ENCODE peak calls at places on chromosomes 5 and 9, in five cellular contexts. O is pancreas, Y is right cardiac atrium, A is aorta, D is substantia nigra. W is an unnamed sample.

GRCh38 chr9:81789751-81790150 is 100.4 kb upstream of the TLE1 start:
- DNase-seq in O (no peak), Y (no peak), A (no peak), D (no peak), W (no peak)

GRCh38 chr5:112720576-112720975 is 17.1 kb upstream of the APC start:
- DNase-seq in O (no peak), Y (no peak), A (no peak), D (no peak), W (no peak)

GRCh38 chr5:137613554-137614265 is 114.6 kb upstream of the SPOCK1 start:
- DNase-seq in O (no peak), Y (no peak), A (no peak), D (peak; percentile 8), W (no peak)

GRCh38 chr5:97162045-97162444 is 19.6 kb upstream of the LIX1 start:
- DNase-seq in O (no peak), Y (peak; percentile 47), A (no peak), D (peak; percentile 72), W (peak; percentile 76)

GRCh38 chr5:32027717-32028321 is 146.3 kb downstream of the GOLPH3 start:
- DNase-seq in O (no peak), Y (peak; percentile 76), A (no peak), D (peak; percentile 78), W (peak; percentile 88)

GRCh38 chr5:522899-523657 is 1.2 kb downstream of the SLC9A3 start:
- DNase-seq in O (peak; percentile 69), Y (peak; percentile 34), A (no peak), D (no peak), W (no peak)

GRCh38 chr9:107288701-107289100 is 5.6 kb downstream of the RAD23B start:
- DNase-seq in O (no peak), Y (no peak), A (no peak), D (no peak), W (no peak)

GRCh38 chr5:154385236-154385512 is 60.6 kb upstream of the SAP30L start:
- DNase-seq in O (no peak), Y (no peak), A (no peak), D (peak; percentile 26), W (no peak)

GRCh38 chr5:147336871-147337270 is 102.0 kb downstream of the STK32A start:
- DNase-seq in O (no peak), Y (no peak), A (no peak), D (no peak), W (no peak)

GRCh38 chr9:133580416-133580738 is 28.8 kb downstream of the FAM163B start:
- DNase-seq in O (no peak), Y (peak; percentile 59), A (no peak), D (no peak), W (no peak)

GRCh38 chr9:130421802-130422276 is 22.9 kb upstream of the ASS1 start:
- DNase-seq in O (no peak), Y (peak; percentile 11), A (peak; percentile 47), D (no peak), W (no peak)

GRCh38 chr9:131502781-131503625 is at the start of gene POMT1:
- DNase-seq in O (peak; percentile 97), Y (peak; percentile 95), A (peak; percentile 95), D (peak; percentile 82), W (peak; percentile 93)

GRCh38 chr5:114266374-114266773 is 95.5 kb upstream of the KCNN2 start:
- DNase-seq in O (no peak), Y (no peak), A (no peak), D (no peak), W (no peak)

GRCh38 chr5:177434437-177434836 is 8.0 kb downstream of the GRK6 start:
- DNase-seq in O (peak; percentile 46), Y (peak; percentile 23), A (no peak), D (no peak), W (no peak)

GRCh38 chr9:69857131-69857530 is 36.5 kb downstream of the CFAP95 start:
- DNase-seq in O (no peak), Y (no peak), A (no peak), D (no peak), W (no peak)

GRCh38 chr5:62587737-62588136 is 9.1 kb downstream of the LRRC70 start:
- DNase-seq in O (no peak), Y (no peak), A (no peak), D (no peak), W (no peak)

GRCh38 chr5:56534102-56534501 is 281.2 kb upstream of the MAP3K1 start:
- DNase-seq in O (no peak), Y (no peak), A (no peak), D (no peak), W (no peak)

GRCh38 chr9:134336174-134336705 is 10.0 kb downstream of the RXRA start:
- DNase-seq in O (no peak), Y (no peak), A (no peak), D (no peak), W (no peak)

GRCh38 chr5:172886974-172887491 is 53.0 kb downstream of the ERGIC1 start:
- DNase-seq in O (peak; percentile 34), Y (peak; percentile 85), A (peak; percentile 84), D (peak; percentile 49), W (peak; percentile 94)

GRCh38 chr5:110150199-110150598 is 460.5 kb downstream of the MAN2A1 start:
- DNase-seq in O (no peak), Y (no peak), A (no peak), D (no peak), W (no peak)

GRCh38 chr5:1564182-1564748 is 40.5 kb upstream of the LPCAT1 start:
- DNase-seq in O (no peak), Y (no peak), A (no peak), D (no peak), W (no peak)

GRCh38 chr9:88753691-88754367 is 218.9 kb downstream of the NXNL2 start:
- DNase-seq in O (no peak), Y (no peak), A (no peak), D (no peak), W (peak; percentile 74)

GRCh38 chr9:135749171-135750045 is 47.4 kb downstream of the KCNT1 start:
- DNase-seq in O (no peak), Y (no peak), A (no peak), D (no peak), W (no peak)

DNA sequence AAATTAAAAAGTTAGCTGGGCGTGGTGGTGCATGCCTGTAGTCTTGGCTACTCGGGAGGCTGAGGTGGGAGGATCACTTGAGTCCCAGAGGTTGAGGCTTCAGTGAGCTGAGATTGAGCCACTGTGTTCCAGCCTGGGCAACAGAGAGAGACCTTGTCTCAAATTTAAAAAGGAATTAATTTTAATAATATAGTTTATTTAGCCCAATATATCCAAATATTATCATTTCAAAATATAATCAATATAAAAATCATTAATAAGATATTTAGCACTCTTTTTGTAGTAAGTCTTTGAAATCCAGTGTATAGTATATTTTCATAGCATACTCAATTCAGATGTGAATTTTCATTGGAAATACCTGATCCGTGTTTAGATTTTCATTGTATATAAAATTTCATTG is 43.2 kb upstream of the ORM1 start:
- DNase-seq in O (no peak), Y (no peak), A (peak; percentile 10), D (no peak), W (peak; percentile 37)
- H3K27ac ChIP-seq in O (no peak overlapping the region), Y (no peak overlapping the region), A (no peak overlapping the region), D (no peak overlapping the region), W (no peak overlapping the region)

GRCh38 chr9:98977813-98978212 is 34.1 kb downstream of the COL15A1 start:
- DNase-seq in O (no peak), Y (peak; percentile 62), A (no peak), D (no peak), W (peak; percentile 65)

GRCh38 chr9:98975838-98976237 is 32.1 kb downstream of the COL15A1 start:
- DNase-seq in O (no peak), Y (no peak), A (no peak), D (no peak), W (no peak)

GRCh38 chr9:98980291-98980690 is 36.6 kb downstream of the COL15A1 start:
- DNase-seq in O (no peak), Y (no peak), A (no peak), D (no peak), W (peak; percentile 57)

GRCh38 chr9:98977246-98977681 is 33.6 kb downstream of the COL15A1 start:
- DNase-seq in O (peak; percentile 89), Y (peak; percentile 92), A (no peak), D (no peak), W (peak; percentile 63)

GRCh38 chr9:98978231-98978681 is 34.5 kb downstream of the COL15A1 start:
- DNase-seq in O (no peak), Y (no peak), A (no peak), D (no peak), W (peak; percentile 63)
- H3K27ac ChIP-seq in O (no peak overlapping the region), Y (peak overlapping the region; percentile 68), A (no peak overlapping the region), D (no peak overlapping the region), W (peak overlapping the region; percentile 91)

DNA sequence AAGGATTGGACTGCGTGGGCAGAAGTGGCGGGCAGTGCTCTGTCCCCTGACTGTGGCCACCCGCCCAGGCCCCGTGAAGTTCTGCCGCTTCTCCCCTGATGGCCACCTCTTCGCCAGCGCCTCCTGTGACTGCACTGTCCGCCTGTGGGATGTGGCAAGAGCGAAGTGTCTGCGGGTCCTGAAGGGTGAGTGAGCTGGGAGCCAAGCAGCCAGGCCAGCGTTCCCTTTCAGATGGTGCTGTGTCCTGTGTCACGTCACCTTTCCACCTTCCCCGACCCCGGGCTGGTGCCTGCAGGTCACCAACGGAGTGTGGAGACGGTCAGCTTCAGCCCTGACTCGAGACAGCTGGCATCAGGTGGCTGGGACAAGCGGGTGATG is 2.3 kb downstream of the WDR38 start:
- DNase-seq in O (no peak), Y (no peak), A (no peak), D (no peak), W (no peak)
- H3K27ac ChIP-seq in O (no peak overlapping the region), Y (no peak overlapping the region), A (no peak overlapping the region), D (no peak overlapping the region), W (no peak overlapping the region)

GRCh38 chr5:179257190-179257741 is 88.0 kb downstream of the ADAMTS2 start:
- DNase-seq in O (no peak), Y (peak; percentile 72), A (peak; percentile 73), D (no peak), W (peak; percentile 74)

GRCh38 chr5:179258922-179259730 is 86.1 kb downstream of the ADAMTS2 start:
- DNase-seq in O (no peak), Y (peak; percentile 85), A (peak; percentile 69), D (no peak), W (peak; percentile 76)

GRCh38 chr5:179256229-179257189 is 88.8 kb downstream of the ADAMTS2 start:
- DNase-seq in O (no peak), Y (peak; percentile 67), A (peak; percentile 76), D (no peak), W (peak; percentile 59)

GRCh38 chr5:179259731-179260323 is 85.4 kb downstream of the ADAMTS2 start:
- DNase-seq in O (no peak), Y (peak; percentile 30), A (no peak), D (no peak), W (peak; percentile 61)

DNA sequence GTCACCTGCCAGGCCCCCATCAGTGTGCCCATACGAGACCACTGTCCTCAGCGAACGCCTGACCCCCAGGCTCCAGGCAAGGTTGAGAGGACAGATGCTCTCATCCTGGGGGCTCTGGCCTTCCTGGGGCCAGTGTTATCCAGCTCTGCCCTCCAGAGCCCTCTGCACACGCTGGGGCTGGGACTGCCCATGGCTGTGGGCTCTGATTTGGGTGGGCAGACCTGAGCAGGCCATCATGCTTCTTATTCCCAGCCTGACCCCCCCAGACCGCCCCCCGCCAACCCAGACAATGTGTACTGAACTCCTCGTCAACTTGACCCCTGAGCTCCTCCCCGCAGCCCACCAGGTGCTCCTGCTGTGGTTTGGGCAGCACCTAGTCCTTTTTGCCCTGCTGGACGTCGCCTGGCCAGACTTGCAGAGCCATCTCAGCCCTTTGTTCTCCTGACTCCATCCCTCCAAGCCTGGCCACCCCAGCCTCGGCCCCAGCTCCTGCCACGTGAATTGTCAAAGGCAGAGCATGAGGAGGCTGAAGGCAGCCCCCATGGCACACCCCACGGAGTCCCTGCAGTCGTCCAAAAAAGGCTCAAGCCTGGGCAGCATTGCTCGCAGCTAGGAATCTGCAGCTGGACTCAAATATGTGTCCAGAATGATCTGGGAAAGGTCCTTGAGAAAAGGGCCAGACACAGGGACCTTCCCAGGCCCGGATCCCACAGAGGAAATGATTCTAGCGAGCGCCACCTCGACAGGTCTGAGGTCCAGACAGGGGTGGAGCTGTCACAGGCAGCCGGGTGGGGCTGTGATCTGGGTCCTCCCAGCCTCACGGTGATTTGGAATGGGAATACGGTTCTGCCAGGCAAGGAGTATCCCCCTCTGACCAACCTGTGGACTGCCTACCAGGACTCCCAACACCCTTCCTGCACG is 87.0 kb downstream of the ADAMTS2 start:
- DNase-seq in O (no peak), Y (peak; percentile 37), A (no peak), D (no peak), W (peak; percentile 62)
- H3K27ac ChIP-seq in O (no peak overlapping the region), Y (no peak overlapping the region), A (no peak overlapping the region), D (no peak overlapping the region), W (no peak overlapping the region)